ENCODE peak calls at places on chromosomes 4 and X, in eight cellular contexts. R is GM06990, Q is astrocyte of the cerebellum, E is prostate gland, O is dorsolateral prefrontal cortex, L is IMR-90, F is pancreas, B is cardiac fibroblast. A is an unnamed sample.

GRCh38 chrX:21911481-21911880 is 29.0 kb upstream of the SMS start:
- DNase-seq in R (no peak), Q (no peak), E (no peak), O (no peak), L (no peak), F (no peak), B (no peak), A (no peak)

GRCh38 chrX:10167573-10167972 is 10.8 kb downstream of the CLCN4 start:
- DNase-seq in R (no peak), Q (no peak), E (no peak), O (no peak), L (no peak), F (no peak), B (no peak), A (no peak)

GRCh38 chrX:11899091-11899490 is 141.1 kb downstream of the MSL3 start:
- DNase-seq in R (no peak), Q (peak; percentile 9), E (no peak), O (no peak), L (no peak), F (no peak), B (peak; percentile 83), A (peak; percentile 51)

GRCh38 chr4:2799971-2800690 is 7.2 kb downstream of the SH3BP2 start:
- DNase-seq in R (peak; percentile 31), Q (no peak), E (no peak), O (peak; percentile 48), L (no peak), F (no peak), B (no peak), A (no peak)

GRCh38 chr4:30763337-30763736 is 43.2 kb downstream of the PCDH7 start:
- DNase-seq in R (no peak), Q (no peak), E (no peak), O (no peak), L (peak; percentile 80), F (no peak), B (no peak), A (no peak)

GRCh38 chr4:107825072-107825789 is 499 bp downstream of the SGMS2 start:
- DNase-seq in R (no peak), Q (no peak), E (peak; percentile 44), O (no peak), L (peak; percentile 39), F (peak; percentile 57), B (peak; percentile 64), A (peak; percentile 63)

GRCh38 chr4:16725252-16725651 is 173.2 kb downstream of the LDB2 start:
- DNase-seq in R (no peak), Q (no peak), E (no peak), O (no peak), L (no peak), F (no peak), B (no peak), A (no peak)

GRCh38 chr4:138035781-138036258 is 206.3 kb downstream of the SLC7A11 start:
- DNase-seq in R (peak; percentile 32), Q (peak; percentile 40), E (no peak), O (no peak), L (peak; percentile 81), F (no peak), B (peak; percentile 85), A (peak; percentile 88)

GRCh38 chr4:3835527-3836040 is 69.4 kb downstream of the ADRA2C start:
- DNase-seq in R (no peak), Q (no peak), E (no peak), O (no peak), L (no peak), F (no peak), B (no peak), A (no peak)

GRCh38 chrX:63855896-63856295 is 70.9 kb upstream of the ARHGEF9 start:
- DNase-seq in R (no peak), Q (no peak), E (no peak), O (no peak), L (peak; percentile 14), F (no peak), B (peak; percentile 73), A (no peak)

DNA sequence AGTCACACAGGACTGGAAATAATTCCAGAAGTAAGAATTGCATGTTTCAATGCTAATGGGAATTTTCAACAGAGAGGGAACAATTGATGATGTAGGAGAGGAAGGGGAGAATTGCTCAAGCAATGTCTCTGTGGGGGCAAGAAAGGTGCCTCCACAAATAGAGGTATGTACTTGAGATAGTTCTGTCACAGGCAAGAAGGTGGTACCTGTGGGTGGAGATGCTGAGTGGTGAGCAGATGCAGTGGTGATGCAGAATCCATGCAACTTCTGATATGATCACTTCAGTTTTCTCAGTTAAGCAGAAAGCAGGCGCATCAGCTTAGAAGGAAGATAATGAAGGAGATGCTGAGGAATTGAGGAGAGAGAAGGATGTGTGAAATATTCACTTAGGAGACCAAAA is 55.1 kb upstream of the SEC24B start:
- DNase-seq in R (no peak), Q (no peak), E (no peak), O (no peak), L (no peak), F (no peak), B (no peak), A (no peak)
- H3K4me3 ChIP-seq in R (no peak overlapping the region), Q (no peak overlapping the region), E (no peak overlapping the region), O (no peak overlapping the region), L (no peak overlapping the region), F (no peak overlapping the region), B (no peak overlapping the region), A (no peak overlapping the region)

DNA sequence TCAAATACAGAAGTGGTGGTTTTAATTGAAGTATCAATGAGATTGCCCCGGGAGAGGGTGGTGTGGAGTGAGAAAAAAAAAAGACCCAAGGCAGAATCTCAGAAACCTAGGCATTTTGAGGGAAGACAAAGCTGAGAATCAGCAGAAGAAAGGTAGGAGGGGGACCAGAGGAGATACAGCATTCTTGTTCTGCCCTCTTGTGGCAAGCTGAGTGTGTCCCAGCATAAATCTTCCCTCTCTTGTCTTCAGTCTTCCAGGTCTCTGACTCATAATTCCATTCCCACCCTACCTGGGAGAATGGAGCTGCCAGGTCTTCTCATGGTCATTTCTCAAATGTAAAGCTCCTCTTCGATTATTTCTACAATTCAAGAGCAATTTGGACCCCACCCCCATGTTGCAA is 32.7 kb upstream of the MAGED1 start:
- DNase-seq in R (no peak), Q (no peak), E (peak; percentile 3), O (no peak), L (peak; percentile 32), F (peak; percentile 18), B (peak; percentile 59), A (peak; percentile 36)
- TF ChIP-seq CTCF in R (peak; percentile 53), Q (peak; percentile 44), E (peak; percentile 35), O (peak; percentile 50), L (peak; percentile 46), F (peak; percentile 31), B (peak; percentile 51), A (peak; percentile 43)

GRCh38 chr4:186724861-186725419 is 1.3 kb upstream of the FAT1 start:
- DNase-seq in R (no peak), Q (peak; percentile 8), E (no peak), O (no peak), L (peak; percentile 40), F (no peak), B (peak; percentile 55), A (peak; percentile 31)

GRCh38 chr4:186726440-186727148 is 2.9 kb upstream of the FAT1 start:
- DNase-seq in R (no peak), Q (peak; percentile 42), E (peak; percentile 76), O (peak; percentile 73), L (peak; percentile 80), F (peak; percentile 77), B (peak; percentile 76), A (peak; percentile 57)

GRCh38 chr4:186724048-186724860 is 598 bp upstream of the FAT1 start:
- DNase-seq in R (no peak), Q (peak; percentile 22), E (peak; percentile 53), O (peak; percentile 65), L (peak; percentile 49), F (peak; percentile 68), B (no peak), A (peak; percentile 74)

GRCh38 chr4:186726150-186726439 is 2.4 kb upstream of the FAT1 start:
- DNase-seq in R (no peak), Q (no peak), E (no peak), O (no peak), L (no peak), F (no peak), B (no peak), A (no peak)

DNA sequence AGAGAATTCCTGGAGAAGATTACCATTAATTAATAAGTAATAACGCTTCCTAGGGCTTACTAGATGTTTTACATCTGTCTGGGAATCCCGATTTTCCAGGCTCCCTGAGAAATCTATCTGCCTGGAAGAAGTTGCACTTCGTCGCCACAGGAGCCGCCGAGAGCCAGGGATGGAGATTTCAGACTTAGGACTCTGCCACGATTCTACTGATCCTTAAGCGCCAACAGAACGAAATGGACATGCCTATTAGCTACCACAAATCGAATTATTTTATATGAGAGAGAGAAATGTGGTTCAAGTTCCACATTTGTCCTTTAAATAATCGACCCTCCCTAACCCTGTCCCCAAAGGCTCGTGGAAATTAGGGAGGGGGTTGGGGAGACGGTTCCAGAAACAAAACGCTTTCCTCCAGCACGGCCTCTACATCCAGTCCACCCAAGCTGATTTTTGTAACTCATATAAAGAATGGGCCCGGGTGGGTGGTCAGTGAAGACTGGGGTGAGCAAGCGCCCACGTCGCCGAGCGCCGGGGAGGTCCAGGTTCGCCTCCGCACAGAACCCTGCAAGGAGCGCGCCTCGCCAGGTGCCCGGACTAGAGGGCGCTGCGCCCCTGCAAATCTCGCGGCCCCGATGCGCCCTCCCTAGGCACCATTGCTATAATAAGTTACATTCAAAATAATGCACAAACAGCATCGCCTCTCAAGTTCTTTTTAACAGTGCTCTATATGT is 1.9 kb upstream of the FAT1 start:
- DNase-seq in R (no peak), Q (peak; percentile 76), E (peak; percentile 87), O (peak; percentile 80), L (peak; percentile 88), F (peak; percentile 80), B (peak; percentile 90), A (peak; percentile 81)
- H3K4me3 ChIP-seq in R (no peak overlapping the region), Q (peak overlapping the region; percentile 97), E (peak overlapping the region; percentile 74), O (peak overlapping the region; percentile 74), L (peak overlapping the region; percentile 89), F (peak overlapping the region; percentile 54), B (peak overlapping the region; percentile 82), A (peak overlapping the region; percentile 83)

GRCh38 chrX:53239474-53239873 is 14.5 kb upstream of the KDM5C start:
- DNase-seq in R (no peak), Q (no peak), E (no peak), O (no peak), L (no peak), F (no peak), B (peak; percentile 4), A (no peak)
- TF ChIP-seq CTCF in R (peak; percentile 37), Q (peak; percentile 4), E (no peak), O (no peak), L (peak; percentile 20), F (no peak), B (no peak), A (peak; percentile 43)